ENCODE peak calls at places on chromosomes 11 and 22, in five cellular contexts. Z is HCT116, K is HepG2, M is K562, F is H1. T is an unnamed sample.
A peak's percentile ranks its signal among the peaks of the same experiment; 100 is the strongest.

GRCh38 chr11:126630488-126630887 is 275.0 kb downstream of the ST3GAL4 start:
- DNase-seq in Z (no peak), K (no peak), M (no peak), F (no peak), T (no peak)

GRCh38 chr11:117305145-117305544 is 10.9 kb downstream of the BACE1 start:
- DNase-seq in Z (no peak), K (no peak), M (no peak), F (no peak), T (no peak)

GRCh38 chr11:123300874-123301695 is 106.0 kb upstream of the CLMP start:
- DNase-seq in Z (peak; percentile 63), K (no peak), M (no peak), F (no peak), T (peak; percentile 47)

GRCh38 chr11:74838188-74838587 is 89.5 kb downstream of the RNF169 start:
- DNase-seq in Z (no peak), K (no peak), M (no peak), F (no peak), T (no peak)

GRCh38 chr11:15199693-15200092 is 85.0 kb downstream of the INSC start:
- DNase-seq in Z (no peak), K (no peak), M (no peak), F (no peak), T (no peak)

GRCh38 chr11:94934836-94935235 is 38.5 kb downstream of the CWC15 start:
- DNase-seq in Z (no peak), K (no peak), M (no peak), F (no peak), T (no peak)

GRCh38 chr11:134030853-134031252 is 38.0 kb upstream of the JAM3 start:
- DNase-seq in Z (no peak), K (no peak), M (peak; percentile 41), F (peak; percentile 64), T (no peak)

GRCh38 chr11:102318469-102318868 is 1.2 kb downstream of the BIRC3 start:
- DNase-seq in Z (no peak), K (no peak), M (no peak), F (no peak), T (no peak)

GRCh38 chr11:65796726-65797601 is 10.1 kb downstream of the OVOL1 start:
- DNase-seq in Z (no peak), K (no peak), M (no peak), F (no peak), T (no peak)

GRCh38 chr11:61092908-61093763 is 9.2 kb upstream of the CD5 start:
- DNase-seq in Z (no peak), K (no peak), M (no peak), F (no peak), T (no peak)

GRCh38 chr22:44609589-44609988 is 92.4 kb upstream of the PRR5 start:
- DNase-seq in Z (no peak), K (no peak), M (no peak), F (no peak), T (no peak)

GRCh38 chr11:7910389-7910788 is 20.7 kb downstream of the OR10A6 start:
- DNase-seq in Z (no peak), K (no peak), M (no peak), F (no peak), T (no peak)

GRCh38 chr11:106988151-106988806 is 30.0 kb downstream of the GUCY1A2 start:
- DNase-seq in Z (no peak), K (no peak), M (no peak), F (no peak), T (no peak)

GRCh38 chr11:74319139-74319538 is 7.7 kb upstream of the P4HA3 start:
- DNase-seq in Z (no peak), K (no peak), M (no peak), F (no peak), T (no peak)

DNA sequence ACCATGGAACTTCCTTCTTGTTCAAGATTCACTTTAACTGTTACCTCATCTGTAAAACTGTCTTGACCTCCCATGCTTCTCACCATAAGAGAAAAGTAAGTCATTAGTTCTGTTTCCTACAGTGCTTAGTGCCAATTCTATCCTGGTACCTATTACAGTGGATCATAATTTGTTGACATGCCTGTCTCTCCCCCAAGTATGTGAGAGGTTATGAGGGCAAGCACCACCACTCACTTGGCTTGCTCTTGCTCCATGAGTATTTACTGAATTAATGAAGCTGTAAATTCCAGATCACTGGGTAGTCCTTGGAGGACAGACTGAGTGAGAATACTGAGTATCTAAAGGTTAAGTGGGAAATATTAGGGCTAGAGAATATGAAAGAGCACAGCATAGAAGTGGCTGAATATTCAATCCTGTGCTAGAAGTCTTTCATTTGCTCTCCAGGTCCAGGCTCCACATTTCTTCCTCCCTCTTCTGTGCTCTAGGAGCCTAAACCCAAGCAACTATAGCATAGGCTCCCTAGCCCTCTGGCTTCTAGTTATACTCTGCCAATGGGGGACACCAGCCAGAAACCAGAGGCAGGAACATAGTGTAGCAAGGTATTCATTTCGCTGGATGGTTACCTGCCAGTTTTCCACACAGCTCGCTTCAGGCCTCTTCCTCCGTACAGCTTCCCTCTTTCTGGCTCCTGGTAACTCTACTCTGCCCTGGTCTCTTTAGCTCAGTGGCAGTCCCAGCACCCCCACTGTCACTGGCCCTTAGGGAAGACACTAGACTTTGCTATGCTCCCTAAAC is 118.2 kb upstream of the SLC5A12 start:
- DNase-seq in Z (no peak), K (no peak), M (no peak), F (no peak), T (no peak)
- TF ChIP-seq JUND in Z (no peak), K (no peak), M (no peak), F (no peak), T (no peak)

DNA sequence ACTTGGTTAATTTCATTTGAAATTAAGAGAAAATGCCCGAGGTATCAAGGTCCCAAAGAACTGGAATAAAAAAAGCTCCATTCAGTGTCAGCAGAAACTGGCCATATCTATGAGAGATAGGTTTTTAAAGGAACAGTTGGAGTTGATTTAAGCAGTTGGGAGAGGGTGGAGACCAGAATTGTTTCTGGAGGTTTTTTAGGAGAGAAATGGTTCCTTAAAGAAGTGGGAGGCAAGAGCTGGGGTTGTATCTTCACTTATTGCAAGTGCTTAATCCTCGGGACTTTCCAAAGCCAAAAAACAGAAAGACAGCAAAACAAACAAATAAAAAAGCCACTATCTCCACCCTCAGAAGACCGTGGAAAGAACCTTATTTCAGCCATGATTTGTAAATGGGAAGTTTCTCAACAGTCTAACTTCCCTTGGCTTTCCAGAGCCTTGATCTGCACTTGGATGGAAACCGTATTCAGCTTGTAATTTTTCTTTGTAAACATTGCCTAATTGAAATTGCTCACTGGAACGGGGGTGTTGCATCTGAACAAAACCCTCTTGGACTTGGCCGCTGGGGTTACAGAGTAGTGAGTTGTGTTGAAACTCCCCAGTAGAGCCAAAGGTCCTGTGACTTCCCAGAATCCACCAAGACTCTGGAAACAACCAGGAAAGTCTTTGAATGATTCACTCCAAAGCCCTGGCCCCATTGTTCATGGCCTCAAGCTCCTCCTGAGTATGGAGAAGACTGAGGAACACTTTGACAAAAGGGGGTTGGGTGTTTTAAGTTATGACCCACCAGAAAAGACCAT is 115.6 kb downstream of the SLC1A2 start:
- DNase-seq in Z (no peak), K (peak; percentile 52), M (no peak), F (no peak), T (no peak)
- TF ChIP-seq SP1 in Z (no peak), K (no peak), M (no peak), F (no peak), T (no peak)

GRCh38 chr11:78350101-78350645 is 67.4 kb downstream of the GAB2 start:
- DNase-seq in Z (no peak), K (no peak), M (peak; percentile 27), F (no peak), T (peak; percentile 25)

GRCh38 chr11:78349614-78350013 is 68.0 kb downstream of the GAB2 start:
- DNase-seq in Z (no peak), K (no peak), M (no peak), F (no peak), T (no peak)

GRCh38 chr11:78351979-78352731 is 65.5 kb downstream of the GAB2 start:
- DNase-seq in Z (no peak), K (no peak), M (peak; percentile 45), F (no peak), T (no peak)

GRCh38 chr11:78351193-78351592 is 66.4 kb downstream of the GAB2 start:
- DNase-seq in Z (no peak), K (no peak), M (no peak), F (no peak), T (no peak)

GRCh38 chr11:78350646-78351165 is 66.9 kb downstream of the GAB2 start:
- DNase-seq in Z (no peak), K (no peak), M (no peak), F (no peak), T (peak; percentile 26)
- TF ChIP-seq JUND in Z (no peak), K (no peak), M (no peak), F (no peak), T (no peak)

DNA sequence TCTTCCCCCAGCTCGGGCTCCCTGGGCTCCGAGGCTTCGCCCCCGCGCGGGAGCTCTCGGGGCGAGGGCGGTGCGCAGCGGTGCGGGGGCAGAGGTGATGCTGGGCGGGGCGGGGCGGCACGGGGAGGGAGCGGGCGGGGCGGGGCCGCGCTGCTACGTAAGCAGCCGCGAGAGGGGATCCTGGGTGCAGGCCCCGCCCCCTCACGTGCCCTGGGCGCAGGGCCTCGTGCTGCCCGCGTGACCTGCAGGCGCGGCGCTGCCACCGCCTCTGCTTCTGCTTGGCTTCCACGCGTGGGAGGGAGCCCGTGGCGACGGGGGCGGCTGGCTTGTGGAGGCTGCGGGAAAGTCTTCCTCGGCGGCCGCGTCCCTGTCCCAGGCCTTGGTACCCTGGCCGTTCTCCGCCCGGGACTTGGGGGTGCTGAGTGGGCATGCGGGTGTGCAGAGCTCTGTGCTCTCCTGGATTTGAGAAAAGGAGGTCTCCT is 132.6 kb upstream of the HSD17B12 start:
- DNase-seq in Z (no peak), K (no peak), M (peak; percentile 82), F (peak; percentile 67), T (no peak)
- TF ChIP-seq SP1 in Z (no peak), K (no peak), M (peak; percentile 82), F (no peak), T (no peak)

GRCh38 chr22:46853191-46853590 is 90.7 kb downstream of the TBC1D22A start:
- DNase-seq in Z (no peak), K (no peak), M (no peak), F (no peak), T (no peak)
- TF ChIP-seq JUND in Z (no peak), K (no peak), M (no peak), F (no peak), T (no peak)

GRCh38 chr11:68064876-68065275 is 26.1 kb downstream of the TCIRG1 start:
- DNase-seq in Z (no peak), K (no peak), M (no peak), F (no peak), T (no peak)

GRCh38 chr11:68066742-68067141 is 27.9 kb downstream of the TCIRG1 start:
- DNase-seq in Z (no peak), K (no peak), M (no peak), F (no peak), T (no peak)

GRCh38 chr11:68071281-68072048 is 32.6 kb downstream of the TCIRG1 start:
- DNase-seq in Z (no peak), K (no peak), M (no peak), F (no peak), T (no peak)

GRCh38 chr11:68067991-68068390 is 29.2 kb downstream of the TCIRG1 start:
- DNase-seq in Z (no peak), K (no peak), M (no peak), F (no peak), T (no peak)

DNA sequence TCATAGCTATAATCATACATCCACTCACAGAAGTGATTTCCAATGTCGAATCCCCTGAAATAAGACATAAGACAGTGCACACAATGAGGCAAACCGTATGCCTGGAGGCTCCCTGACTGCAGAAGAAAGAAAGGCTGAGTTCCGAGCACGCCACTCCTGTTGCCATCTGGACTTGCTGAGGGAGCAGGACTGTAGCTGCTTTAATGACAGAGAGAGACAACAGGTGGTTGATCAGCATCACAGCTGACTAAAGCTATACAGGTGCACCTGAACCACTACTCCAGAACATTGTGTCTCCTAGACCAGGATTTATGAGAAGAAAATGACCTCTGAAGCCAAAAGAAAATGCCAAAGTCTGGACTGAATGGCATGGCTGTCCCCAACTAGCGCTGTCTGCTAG is 27.0 kb downstream of the TCIRG1 start:
- DNase-seq in Z (no peak), K (no peak), M (no peak), F (no peak), T (no peak)
- TF ChIP-seq SP1 in Z (no peak), K (no peak), M (no peak), F (no peak), T (no peak)

T was measured in GM12878.